ENCODE peak calls at places on chromosome 19, in four cellular contexts. One of them, this sample, is unnamed.

GRCh38 chr19:45842198-45842597 is 20.7 kb downstream of the SYMPK start:
- DNase-seq in brain microvascular endothelial cell: no peak
- DNase-seq in AG04449: no peak
- DNase-seq in esophagus squamous epithelium: no peak
- DNase-seq in this sample: no peak

GRCh38 chr19:2039082-2039958 is 11.7 kb downstream of the MKNK2 start:
- DNase-seq in brain microvascular endothelial cell: no peak
- DNase-seq in AG04449: no peak
- DNase-seq in esophagus squamous epithelium: no peak
- DNase-seq in this sample: no peak

GRCh38 chr19:45400192-45400591 is 4.7 kb downstream of the PPP1R13L start:
- DNase-seq in brain microvascular endothelial cell: no peak
- DNase-seq in AG04449: no peak
- DNase-seq in esophagus squamous epithelium: no peak
- DNase-seq in this sample: no peak

GRCh38 chr19:16649734-16650133 is 10.2 kb downstream of the SMIM7 start:
- DNase-seq in brain microvascular endothelial cell: no peak
- DNase-seq in AG04449: no peak
- DNase-seq in esophagus squamous epithelium: no peak
- DNase-seq in this sample: no peak

GRCh38 chr19:17841810-17842662 is 5.7 kb downstream of the JAK3 start:
- DNase-seq in brain microvascular endothelial cell: peak
- DNase-seq in AG04449: no peak
- DNase-seq in esophagus squamous epithelium: no peak
- DNase-seq in this sample: peak

GRCh38 chr19:4977299-4978174 is 8.6 kb downstream of the KDM4B start:
- DNase-seq in brain microvascular endothelial cell: peak
- DNase-seq in AG04449: peak
- DNase-seq in esophagus squamous epithelium: no peak
- DNase-seq in this sample: peak

GRCh38 chr19:20247016-20247683 is 80.1 kb downstream of the ZNF486 start:
- DNase-seq in brain microvascular endothelial cell: no peak
- DNase-seq in AG04449: no peak
- DNase-seq in esophagus squamous epithelium: no peak
- DNase-seq in this sample: no peak

GRCh38 chr19:6540918-6541689 is 10.3 kb downstream of the TNFSF9 start:
- DNase-seq in brain microvascular endothelial cell: no peak
- DNase-seq in AG04449: no peak
- DNase-seq in esophagus squamous epithelium: no peak
- DNase-seq in this sample: no peak

GRCh38 chr19:38377052-38377451 is 2.7 kb downstream of the PSMD8 start:
- DNase-seq in brain microvascular endothelial cell: no peak
- DNase-seq in AG04449: no peak
- DNase-seq in esophagus squamous epithelium: no peak
- DNase-seq in this sample: no peak

GRCh38 chr19:1295169-1296012 is 9.7 kb downstream of the EFNA2 start:
- DNase-seq in brain microvascular endothelial cell: no peak
- DNase-seq in AG04449: no peak
- DNase-seq in esophagus squamous epithelium: no peak
- DNase-seq in this sample: no peak

GRCh38 chr19:41700381-41701195 is 7.8 kb upstream of the CEACAM5 start:
- DNase-seq in brain microvascular endothelial cell: no peak
- DNase-seq in AG04449: no peak
- DNase-seq in esophagus squamous epithelium: no peak
- DNase-seq in this sample: no peak

GRCh38 chr19:6108721-6109633 is 1.3 kb downstream of the RFX2 start:
- DNase-seq in brain microvascular endothelial cell: no peak
- DNase-seq in AG04449: no peak
- DNase-seq in esophagus squamous epithelium: no peak
- DNase-seq in this sample: no peak

GRCh38 chr19:7575426-7576040 is 20.1 kb upstream of the CAMSAP3 start:
- DNase-seq in brain microvascular endothelial cell: peak
- DNase-seq in AG04449: no peak
- DNase-seq in esophagus squamous epithelium: no peak
- DNase-seq in this sample: no peak

GRCh38 chr19:51749979-51750378 is 1.7 kb downstream of the FPR1 start:
- DNase-seq in brain microvascular endothelial cell: no peak
- DNase-seq in AG04449: no peak
- DNase-seq in esophagus squamous epithelium: no peak
- DNase-seq in this sample: no peak

GRCh38 chr19:22625266-22626035 is 8.7 kb upstream of the ZNF492 start:
- DNase-seq in brain microvascular endothelial cell: no peak
- DNase-seq in AG04449: no peak
- DNase-seq in esophagus squamous epithelium: no peak
- DNase-seq in this sample: no peak

GRCh38 chr19:5354403-5354802 is 13.8 kb upstream of the PTPRS start:
- DNase-seq in brain microvascular endothelial cell: peak
- DNase-seq in AG04449: no peak
- DNase-seq in esophagus squamous epithelium: no peak
- DNase-seq in this sample: no peak

GRCh38 chr19:46373573-46374359 is 26.9 kb downstream of the PPP5C start:
- DNase-seq in brain microvascular endothelial cell: peak
- DNase-seq in AG04449: no peak
- DNase-seq in esophagus squamous epithelium: peak
- DNase-seq in this sample: no peak

GRCh38 chr19:42053037-42053935 is 16.7 kb downstream of the GRIK5 start:
- DNase-seq in brain microvascular endothelial cell: no peak
- DNase-seq in AG04449: no peak
- DNase-seq in esophagus squamous epithelium: no peak
- DNase-seq in this sample: no peak

GRCh38 chr19:18322318-18322758 is 538 bp downstream of the LSM4 start:
- DNase-seq in brain microvascular endothelial cell: peak
- DNase-seq in AG04449: no peak
- DNase-seq in esophagus squamous epithelium: no peak
- DNase-seq in this sample: no peak

GRCh38 chr19:7188682-7189629 is 105.3 kb downstream of the INSR start:
- DNase-seq in brain microvascular endothelial cell: no peak
- DNase-seq in AG04449: no peak
- DNase-seq in esophagus squamous epithelium: no peak
- DNase-seq in this sample: no peak

GRCh38 chr19:13298565-13299481 is 148.6 kb downstream of the IER2 start:
- DNase-seq in brain microvascular endothelial cell: no peak
- DNase-seq in AG04449: no peak
- DNase-seq in esophagus squamous epithelium: no peak
- DNase-seq in this sample: no peak

GRCh38 chr19:15154002-15154612 is 46.7 kb downstream of the NOTCH3 start:
- DNase-seq in brain microvascular endothelial cell: peak
- DNase-seq in AG04449: no peak
- DNase-seq in esophagus squamous epithelium: no peak
- DNase-seq in this sample: no peak

GRCh38 chr19:38304866-38305429 is 897 bp downstream of the C19orf33 start:
- DNase-seq in brain microvascular endothelial cell: no peak
- DNase-seq in AG04449: no peak
- DNase-seq in esophagus squamous epithelium: no peak
- DNase-seq in this sample: no peak

GRCh38 chr19:48348039-48348438 is 15.7 kb downstream of the TMEM143 start:
- DNase-seq in brain microvascular endothelial cell: no peak
- DNase-seq in AG04449: no peak
- DNase-seq in esophagus squamous epithelium: no peak
- DNase-seq in this sample: no peak

GRCh38 chr19:40247735-40248262 is 21.3 kb upstream of the CCNP start:
- DNase-seq in brain microvascular endothelial cell: no peak
- DNase-seq in AG04449: no peak
- DNase-seq in esophagus squamous epithelium: no peak
- DNase-seq in this sample: no peak

GRCh38 chr19:37817180-37817911 is 38.0 kb upstream of the ZNF573 start:
- DNase-seq in brain microvascular endothelial cell: peak
- DNase-seq in AG04449: no peak
- DNase-seq in esophagus squamous epithelium: no peak
- DNase-seq in this sample: no peak

GRCh38 chr19:41548954-41549688 is 26.8 kb upstream of the CEACAM21 start:
- DNase-seq in brain microvascular endothelial cell: no peak
- DNase-seq in AG04449: no peak
- DNase-seq in esophagus squamous epithelium: no peak
- DNase-seq in this sample: no peak

GRCh38 chr19:18386543-18387251 is 739 bp downstream of the GDF15 start:
- DNase-seq in brain microvascular endothelial cell: no peak
- DNase-seq in AG04449: no peak
- DNase-seq in esophagus squamous epithelium: no peak
- DNase-seq in this sample: no peak

GRCh38 chr19:5218255-5218855 is 122.3 kb downstream of the PTPRS start:
- DNase-seq in brain microvascular endothelial cell: no peak
- DNase-seq in AG04449: no peak
- DNase-seq in esophagus squamous epithelium: no peak
- DNase-seq in this sample: no peak

GRCh38 chr19:14971474-14971873 is 8.2 kb downstream of the SLC1A6 start:
- DNase-seq in brain microvascular endothelial cell: no peak
- DNase-seq in AG04449: no peak
- DNase-seq in esophagus squamous epithelium: no peak
- DNase-seq in this sample: no peak

GRCh38 chr19:29299416-29300380 is 86.7 kb upstream of the UQCRFS1 start:
- DNase-seq in brain microvascular endothelial cell: no peak
- DNase-seq in AG04449: no peak
- DNase-seq in esophagus squamous epithelium: no peak
- DNase-seq in this sample: no peak

GRCh38 chr19:633786-634639 is 676 bp upstream of the POLRMT start:
- DNase-seq in brain microvascular endothelial cell: no peak
- DNase-seq in AG04449: no peak
- DNase-seq in esophagus squamous epithelium: no peak
- DNase-seq in this sample: no peak

GRCh38 chr19:58474997-58475713 is 997 bp upstream of the ZNF446 start:
- DNase-seq in brain microvascular endothelial cell: no peak
- DNase-seq in AG04449: no peak
- DNase-seq in esophagus squamous epithelium: no peak
- DNase-seq in this sample: no peak

GRCh38 chr19:58476498-58477015 is 405 bp downstream of the ZNF446 start:
- DNase-seq in brain microvascular endothelial cell: no peak
- DNase-seq in AG04449: no peak
- DNase-seq in esophagus squamous epithelium: no peak
- DNase-seq in this sample: no peak

GRCh38 chr19:58474291-58474996 is 1.7 kb upstream of the ZNF446 start:
- DNase-seq in brain microvascular endothelial cell: peak
- DNase-seq in AG04449: peak
- DNase-seq in esophagus squamous epithelium: no peak
- DNase-seq in this sample: peak

GRCh38 chr19:58477130-58477529 is 978 bp downstream of the ZNF446 start:
- DNase-seq in brain microvascular endothelial cell: no peak
- DNase-seq in AG04449: no peak
- DNase-seq in esophagus squamous epithelium: no peak
- DNase-seq in this sample: no peak

DNA sequence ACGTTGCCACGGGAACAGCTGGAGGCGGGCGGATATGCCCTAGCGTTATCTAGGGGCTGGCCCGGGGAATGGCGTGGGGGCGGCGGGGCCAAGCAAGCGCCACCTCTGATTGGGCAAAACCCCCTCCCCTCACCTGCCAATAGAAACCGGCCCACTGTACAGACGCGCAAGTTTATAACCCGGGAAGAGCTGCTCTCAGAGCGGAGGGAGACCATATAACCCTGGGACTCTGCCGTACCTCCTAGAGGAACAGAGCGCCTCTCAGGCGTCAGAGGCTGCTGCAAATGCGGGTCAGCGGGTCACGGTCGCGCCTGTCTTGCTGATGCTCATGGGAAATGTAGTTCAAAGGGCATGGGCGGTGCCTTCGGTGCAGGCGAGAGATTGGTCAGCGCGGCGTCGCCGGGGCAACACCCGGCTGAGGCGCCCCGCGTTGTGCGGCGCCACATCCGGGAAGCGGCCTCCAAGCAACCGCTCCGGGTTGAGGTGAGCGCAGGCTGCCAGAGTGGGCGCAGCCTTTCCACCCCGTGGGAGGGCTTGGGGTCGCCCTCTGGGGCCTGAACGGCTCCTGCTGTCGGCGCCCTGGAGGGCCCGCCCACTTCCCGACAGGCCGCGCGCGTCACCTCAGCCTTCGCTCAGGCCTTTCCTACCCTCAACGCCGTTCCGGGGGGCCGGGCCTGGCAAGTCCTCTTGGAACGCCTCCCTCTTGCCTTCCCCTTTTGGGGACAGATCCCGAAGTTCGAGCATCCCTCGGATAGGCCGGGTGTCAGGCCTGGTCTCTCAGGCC is at the start of gene ZNF446:
- DNase-seq in brain microvascular endothelial cell: peak
- DNase-seq in AG04449: peak
- DNase-seq in esophagus squamous epithelium: peak
- DNase-seq in this sample: peak
- TF ChIP-seq CTCF in brain microvascular endothelial cell: no peak
- TF ChIP-seq CTCF in AG04449: no peak
- TF ChIP-seq CTCF in esophagus squamous epithelium: no peak
- TF ChIP-seq CTCF in this sample: no peak

GRCh38 chr19:3042545-3043267 is 13.6 kb upstream of the TLE2 start:
- DNase-seq in brain microvascular endothelial cell: no peak
- DNase-seq in AG04449: no peak
- DNase-seq in esophagus squamous epithelium: no peak
- DNase-seq in this sample: no peak
- H3K4me3 ChIP-seq in brain microvascular endothelial cell: no peak
- H3K4me3 ChIP-seq in AG04449: no peak
- H3K4me3 ChIP-seq in esophagus squamous epithelium: no peak
- H3K4me3 ChIP-seq in this sample: no peak

GRCh38 chr19:12141405-12141736 is 1.2 kb upstream of the ZNF20 start:
- DNase-seq in brain microvascular endothelial cell: no peak
- DNase-seq in AG04449: no peak
- DNase-seq in esophagus squamous epithelium: no peak
- DNase-seq in this sample: no peak
- TF ChIP-seq CTCF in brain microvascular endothelial cell: no peak
- TF ChIP-seq CTCF in AG04449: no peak
- TF ChIP-seq CTCF in esophagus squamous epithelium: no peak
- TF ChIP-seq CTCF in this sample: no peak

DNA sequence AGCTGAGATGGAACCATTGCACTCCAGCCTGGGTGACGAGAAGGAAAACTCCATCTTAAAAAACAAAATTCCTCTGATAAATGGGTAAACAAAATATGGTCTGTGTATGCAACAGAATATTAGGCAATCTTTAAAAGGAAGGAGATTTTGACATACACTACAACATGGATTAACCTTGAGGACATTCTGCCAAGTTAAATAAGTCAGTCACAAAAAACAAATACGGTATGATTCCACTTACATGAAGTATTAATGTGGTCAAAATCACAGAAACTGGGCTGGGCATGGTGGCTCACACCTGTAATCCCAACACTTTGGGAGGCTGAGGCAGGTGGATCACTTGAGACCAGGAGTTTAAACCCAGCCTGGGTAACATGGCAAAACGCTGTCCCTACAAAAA is 3.0 kb upstream of the ZNF444 start:
- DNase-seq in brain microvascular endothelial cell: no peak
- DNase-seq in AG04449: no peak
- DNase-seq in esophagus squamous epithelium: no peak
- DNase-seq in this sample: no peak
- H3K4me3 ChIP-seq in brain microvascular endothelial cell: no peak
- H3K4me3 ChIP-seq in AG04449: no peak
- H3K4me3 ChIP-seq in esophagus squamous epithelium: no peak
- H3K4me3 ChIP-seq in this sample: no peak

This sample was measured in astrocyte of the cerebellum.